ENCODE peak calls at places on chromosomes 5 and 9, in five cellular contexts. J is transverse colon, A is sigmoid colon, P is keratinocyte, B is heart right ventricle. I is an unnamed sample.
A peak's percentile ranks its signal among the peaks of the same experiment; 100 is the strongest.

GRCh38 chr9:74953235-74953741 is 576 bp upstream of the C9orf40 start:
- DNase-seq in J (no peak), A (no peak), P (no peak), B (peak; percentile 5), I (no peak)

GRCh38 chr9:108913391-108913790 is 20.5 kb downstream of the ELP1 start:
- DNase-seq in J (no peak), A (no peak), P (no peak), B (no peak), I (no peak)

GRCh38 chr5:178457471-178457870 is 132.7 kb downstream of the COL23A1 start:
- DNase-seq in J (no peak), A (no peak), P (no peak), B (no peak), I (no peak)

GRCh38 chr9:115649991-115650472 is 503.6 kb upstream of the PAPPA start:
- DNase-seq in J (peak; percentile 50), A (peak; percentile 95), P (no peak), B (peak; percentile 66), I (no peak)

GRCh38 chr5:155193018-155193417 is 179.5 kb downstream of the KIF4B start:
- DNase-seq in J (no peak), A (no peak), P (no peak), B (peak; percentile 55), I (no peak)

GRCh38 chr5:51382508-51382758 is 815 bp upstream of the ISL1 start:
- DNase-seq in J (no peak), A (no peak), P (no peak), B (no peak), I (no peak)

GRCh38 chr9:128102861-128103588 is 24.5 kb downstream of the PTGES2 start:
- DNase-seq in J (no peak), A (no peak), P (no peak), B (no peak), I (peak; percentile 62)

GRCh38 chr5:158313739-158314464 is 455.0 kb upstream of the CLINT1 start:
- DNase-seq in J (no peak), A (no peak), P (no peak), B (no peak), I (peak; percentile 73)

GRCh38 chr5:132405646-132406045 is 36.1 kb downstream of the SLC22A5 start:
- DNase-seq in J (no peak), A (no peak), P (no peak), B (no peak), I (no peak)

GRCh38 chr5:38672059-38672791 is 115.8 kb upstream of the LIFR start:
- DNase-seq in J (no peak), A (no peak), P (no peak), B (no peak), I (peak; percentile 58)

GRCh38 chr9:97900738-97901565 is 21.3 kb downstream of the TRMO start:
- DNase-seq in J (no peak), A (no peak), P (peak; percentile 19), B (no peak), I (peak; percentile 49)

GRCh38 chr9:122186301-122186700 is 26.6 kb downstream of the MORN5 start:
- DNase-seq in J (peak; percentile 51), A (no peak), P (no peak), B (no peak), I (peak; percentile 68)

GRCh38 chr9:136151848-136152542 is 33.3 kb upstream of the TMEM250 start:
- DNase-seq in J (no peak), A (no peak), P (no peak), B (no peak), I (no peak)
- H3K27me3 ChIP-seq in J (peaks cover 45% of the 10 kb centered on the region), A (peaks cover 32% of the 10 kb centered on the region), P (peaks cover 40% of the 10 kb centered on the region), B (peaks cover 4% of the 10 kb centered on the region), I (no peaks in the 10 kb centered on the region)

DNA sequence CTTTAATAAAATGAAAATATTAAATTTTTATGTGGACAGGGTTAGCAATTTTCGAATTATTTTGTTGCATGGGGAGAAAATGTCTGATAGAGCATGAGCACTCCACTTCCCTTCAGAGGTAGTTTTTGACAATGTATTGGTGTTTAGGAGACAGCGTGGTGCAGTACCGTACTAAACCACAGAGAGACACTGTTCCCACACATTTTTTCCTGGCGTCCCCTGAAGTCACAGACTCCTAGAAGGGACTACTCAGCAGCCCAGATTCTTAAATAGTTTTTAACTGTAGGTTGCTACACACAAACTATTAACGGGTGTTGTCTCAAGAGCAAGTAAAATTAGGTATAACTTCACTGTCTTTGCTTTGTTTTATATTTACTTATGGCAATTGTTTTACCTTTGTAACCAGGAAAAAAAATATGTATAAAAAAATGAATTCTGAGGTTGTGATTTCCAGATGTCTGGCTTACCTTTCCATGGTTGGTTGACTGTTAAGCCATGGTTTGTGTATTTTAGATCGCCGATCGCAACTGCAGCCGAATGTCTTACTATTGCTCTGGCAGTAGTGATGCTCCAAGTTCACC is 171.2 kb downstream of the DOCK8 start:
- DNase-seq in J (peak; percentile 51), A (peak; percentile 69), P (peak; percentile 17), B (peak; percentile 45), I (peak; percentile 87)
- TF ChIP-seq CTCF in J (peak; percentile 85), A (peak; percentile 79), P (peak; percentile 93), B (peak; percentile 87), I (peak; percentile 96)

GRCh38 chr5:141419074-141419880 is 1.6 kb upstream of the PCDHGA11 start:
- DNase-seq in J (no peak), A (no peak), P (no peak), B (no peak), I (no peak)

GRCh38 chr5:141420855-141421488 is at the start of gene PCDHGA11:
- DNase-seq in J (no peak), A (no peak), P (no peak), B (no peak), I (peak; percentile 92)

GRCh38 chr5:141427783-141428426 is 2.4 kb upstream of the PCDHGA12 start:
- DNase-seq in J (no peak), A (no peak), P (no peak), B (no peak), I (no peak)

GRCh38 chr5:141421489-141421855 is 621 bp downstream of the PCDHGA11 start:
- DNase-seq in J (no peak), A (no peak), P (no peak), B (no peak), I (no peak)

GRCh38 chr5:141422742-141423291 is 2.0 kb downstream of the PCDHGA11 start:
- DNase-seq in J (no peak), A (no peak), P (no peak), B (no peak), I (no peak)
- H3K9me3 ChIP-seq in J (peaks cover 85% of the 10 kb centered on the region), A (peaks cover 70% of the 10 kb centered on the region), P (peaks cover 34% of the 10 kb centered on the region), B (peaks cover 100% of the 10 kb centered on the region), I (peaks cover 85% of the 10 kb centered on the region)

GRCh38 chr5:67156976-67157583 is 39.5 kb downstream of the CD180 start:
- DNase-seq in J (peak; percentile 45), A (no peak), P (no peak), B (no peak), I (peak; percentile 74)
- H3K27me3 ChIP-seq in J (no peaks in the 10 kb centered on the region), A (no peaks in the 10 kb centered on the region), P (no peaks in the 10 kb centered on the region), B (no peaks in the 10 kb centered on the region), I (no peaks in the 10 kb centered on the region)

GRCh38 chr5:56814963-56815656 is at the start of gene MAP3K1:
- DNase-seq in J (peak; percentile 92), A (peak; percentile 81), P (no peak), B (peak; percentile 72), I (peak; percentile 91)
- TF ChIP-seq CTCF in J (no peak), A (no peak), P (no peak), B (peak; percentile 44), I (peak; percentile 17)

DNA sequence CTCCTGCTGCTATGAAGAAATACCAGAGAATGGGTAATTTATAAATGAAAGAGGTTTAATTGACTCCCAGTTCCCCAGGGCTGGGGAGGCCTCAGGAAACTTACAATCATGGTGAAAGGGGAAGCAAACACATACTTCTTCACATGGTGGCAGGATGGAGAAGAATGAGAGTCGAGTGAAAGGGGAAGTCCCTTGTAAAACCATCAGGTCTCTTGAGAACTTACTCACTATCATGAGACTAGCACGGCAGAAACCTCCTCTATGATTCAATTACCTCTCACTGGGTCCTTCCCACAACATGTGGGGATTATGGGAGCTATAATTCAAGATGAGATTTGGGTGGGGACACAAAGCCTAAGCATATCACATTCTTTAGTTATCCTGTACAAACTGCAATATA is 609.4 kb downstream of the MTRR start:
- DNase-seq in J (no peak), A (no peak), P (no peak), B (no peak), I (no peak)
- H3K9me3 ChIP-seq in J (no peaks in the 10 kb centered on the region), A (no peaks in the 10 kb centered on the region), P (no peaks in the 10 kb centered on the region), B (no peaks in the 10 kb centered on the region), I (peaks cover 51% of the 10 kb centered on the region)

GRCh38 chr9:136338511-136338910 is 11.2 kb downstream of the GPSM1 start:
- DNase-seq in J (no peak), A (no peak), P (no peak), B (no peak), I (no peak)
- H3K27me3 ChIP-seq in J (peaks cover 8% of the 10 kb centered on the region), A (no peaks in the 10 kb centered on the region), P (peaks cover 4% of the 10 kb centered on the region), B (no peaks in the 10 kb centered on the region), I (no peaks in the 10 kb centered on the region)

GRCh38 chr9:764986-765385 is 76.5 kb upstream of the DMRT1 start:
- DNase-seq in J (no peak), A (peak; percentile 37), P (no peak), B (no peak), I (peak; percentile 44)

GRCh38 chr9:763692-764091 is 77.8 kb upstream of the DMRT1 start:
- DNase-seq in J (no peak), A (no peak), P (no peak), B (no peak), I (no peak)

GRCh38 chr9:761793-762190 is 79.7 kb upstream of the DMRT1 start:
- DNase-seq in J (no peak), A (peak; percentile 33), P (no peak), B (no peak), I (no peak)

GRCh38 chr9:762217-762616 is 79.3 kb upstream of the DMRT1 start:
- DNase-seq in J (no peak), A (peak; percentile 27), P (no peak), B (no peak), I (no peak)

DNA sequence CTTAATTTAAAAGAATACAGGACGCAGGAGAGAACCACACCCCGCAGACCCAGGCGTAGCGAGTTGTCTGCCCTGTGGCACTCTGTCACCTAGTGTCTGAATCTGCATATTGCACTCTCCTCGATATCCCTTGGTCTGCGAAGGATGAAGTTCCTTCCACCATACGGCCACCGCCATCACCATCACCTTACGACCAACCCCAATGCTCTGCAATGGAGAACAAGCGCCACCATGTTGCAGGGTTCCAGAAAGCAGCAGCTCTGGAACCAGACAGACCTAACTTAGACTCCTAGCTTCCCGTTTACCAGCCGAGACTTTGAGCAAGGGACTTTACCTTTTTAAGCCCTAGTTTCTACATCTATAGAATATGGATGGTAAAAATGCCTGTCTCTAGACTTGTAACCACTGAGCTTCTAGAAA is 77.4 kb upstream of the DMRT1 start:
- DNase-seq in J (peak; percentile 76), A (peak; percentile 86), P (peak; percentile 32), B (peak; percentile 74), I (peak; percentile 92)
- TF ChIP-seq CTCF in J (peak; percentile 96), A (peak; percentile 92), P (peak; percentile 88), B (peak; percentile 92), I (peak; percentile 91)

I was measured in endodermal cell.